ENCODE peak calls at places on chromosome 1, in five cellular contexts. K is AG09319, V is activated T-cell treated with anti-CD3 and anti-CD28 coated beads for 48 hours, T is H4, J is head of caudate nucleus. U is an unnamed sample.

GRCh38 chr1:45326627-45327591 is at the start of gene HPDL:
- DNase-seq in V (peak), T (no peak), J (peak), K (no peak), U (no peak)

GRCh38 chr1:178693368-178693767 is 31.7 kb upstream of the RALGPS2 start:
- DNase-seq in T (peak), K (no peak), V (no peak), J (no peak), U (no peak)

GRCh38 chr1:33464552-33464951 is 7.9 kb upstream of the ZSCAN20 start:
- DNase-seq in K (no peak), J (no peak), V (no peak), T (no peak), U (no peak)

GRCh38 chr1:53725238-53725689 is 13.7 kb downstream of the GLIS1 start:
- DNase-seq in K (no peak), J (no peak), V (no peak), T (no peak), U (no peak)

GRCh38 chr1:18434041-18434440 is 46.7 kb upstream of the KLHDC7A start:
- DNase-seq in T (no peak), J (no peak), V (no peak), K (no peak), U (no peak)

GRCh38 chr1:41416081-41416480 is 54.8 kb downstream of the FOXO6 start:
- DNase-seq in J (no peak), V (no peak), T (no peak), K (no peak), U (no peak)

GRCh38 chr1:11046625-11047365 is at the start of gene MASP2:
- DNase-seq in V (no peak), T (no peak), K (no peak), J (no peak), U (no peak)

GRCh38 chr1:173213665-173214064 is 6.5 kb upstream of the TNFSF4 start:
- DNase-seq in K (no peak), T (no peak), V (no peak), J (no peak), U (no peak)

GRCh38 chr1:150613061-150613920 is 16.1 kb downstream of the ENSA start:
- DNase-seq in T (peak), V (no peak), K (peak), J (no peak), U (peak)

U was measured in epithelial cell of prostate.